ENCODE peak calls at places on chromosomes 1 and 21, in eight cellular contexts. S is stomach, M is upper lobe of left lung, U is sigmoid colon, N is HCT116, Y is HepG2, E is breast epithelium, I is GM12892. A is an unnamed sample.
A peak's percentile ranks its signal among the peaks of the same experiment; 100 is the strongest.

GRCh38 chr21:39610705-39611104 is 2.0 kb upstream of the B3GALT5 start:
- DNase-seq in U (no peak), Y (peak; percentile 1), E (no peak), N (no peak), M (no peak), I (no peak), S (no peak), A (no peak)

GRCh38 chr1:23224721-23225648 is 7.7 kb upstream of the HTR1D start:
- DNase-seq in Y (no peak), E (no peak), M (no peak), S (no peak), U (no peak), I (no peak), N (no peak), A (no peak)

GRCh38 chr21:37619464-37619974 is 252.9 kb downstream of the DYRK1A start:
- DNase-seq in S (no peak), Y (no peak), N (no peak), E (peak; percentile 58), U (no peak), I (no peak), M (no peak), A (no peak)

GRCh38 chr1:12460121-12460520 is 157.9 kb downstream of the DHRS3 start:
- DNase-seq in I (no peak), M (no peak), S (peak; percentile 43), E (no peak), N (no peak), U (no peak), Y (no peak), A (no peak)

GRCh38 chr1:27713139-27713725 is 12.5 kb upstream of the FAM76A start:
- DNase-seq in E (no peak), M (no peak), N (no peak), S (no peak), I (no peak), U (no peak), Y (no peak), A (no peak)

GRCh38 chr1:169330927-169331326 is 36.7 kb downstream of the NME7 start:
- DNase-seq in I (no peak), S (no peak), N (no peak), E (no peak), M (no peak), U (no peak), Y (no peak), A (no peak)

GRCh38 chr1:194289569-194290266 is 1103.3 kb upstream of the B3GALT2 start:
- DNase-seq in N (no peak), U (no peak), M (no peak), Y (no peak), S (no peak), E (no peak), I (peak; percentile 10), A (no peak)

GRCh38 chr1:169550294-169550693 is 36.0 kb downstream of the F5 start:
- DNase-seq in U (no peak), Y (peak; percentile 58), S (no peak), M (no peak), N (peak; percentile 40), E (no peak), I (peak; percentile 0), A (no peak)

GRCh38 chr1:40708750-40709099 is 17.2 kb downstream of the NFYC start:
- DNase-seq in U (no peak), N (peak; percentile 79), E (no peak), I (peak; percentile 29), M (no peak), Y (peak; percentile 77), S (no peak), A (peak; percentile 20)

GRCh38 chr1:40706626-40707025 is 15.1 kb downstream of the NFYC start:
- DNase-seq in S (no peak), I (no peak), N (no peak), E (no peak), M (no peak), Y (no peak), U (no peak), A (no peak)

GRCh38 chr1:40703316-40703715 is 11.8 kb downstream of the NFYC start:
- DNase-seq in I (no peak), E (no peak), S (no peak), U (no peak), Y (no peak), M (no peak), N (no peak), A (no peak)

GRCh38 chr1:40701684-40702083 is 10.2 kb downstream of the NFYC start:
- DNase-seq in M (no peak), N (no peak), I (no peak), Y (no peak), E (no peak), S (no peak), U (no peak), A (no peak)

DNA sequence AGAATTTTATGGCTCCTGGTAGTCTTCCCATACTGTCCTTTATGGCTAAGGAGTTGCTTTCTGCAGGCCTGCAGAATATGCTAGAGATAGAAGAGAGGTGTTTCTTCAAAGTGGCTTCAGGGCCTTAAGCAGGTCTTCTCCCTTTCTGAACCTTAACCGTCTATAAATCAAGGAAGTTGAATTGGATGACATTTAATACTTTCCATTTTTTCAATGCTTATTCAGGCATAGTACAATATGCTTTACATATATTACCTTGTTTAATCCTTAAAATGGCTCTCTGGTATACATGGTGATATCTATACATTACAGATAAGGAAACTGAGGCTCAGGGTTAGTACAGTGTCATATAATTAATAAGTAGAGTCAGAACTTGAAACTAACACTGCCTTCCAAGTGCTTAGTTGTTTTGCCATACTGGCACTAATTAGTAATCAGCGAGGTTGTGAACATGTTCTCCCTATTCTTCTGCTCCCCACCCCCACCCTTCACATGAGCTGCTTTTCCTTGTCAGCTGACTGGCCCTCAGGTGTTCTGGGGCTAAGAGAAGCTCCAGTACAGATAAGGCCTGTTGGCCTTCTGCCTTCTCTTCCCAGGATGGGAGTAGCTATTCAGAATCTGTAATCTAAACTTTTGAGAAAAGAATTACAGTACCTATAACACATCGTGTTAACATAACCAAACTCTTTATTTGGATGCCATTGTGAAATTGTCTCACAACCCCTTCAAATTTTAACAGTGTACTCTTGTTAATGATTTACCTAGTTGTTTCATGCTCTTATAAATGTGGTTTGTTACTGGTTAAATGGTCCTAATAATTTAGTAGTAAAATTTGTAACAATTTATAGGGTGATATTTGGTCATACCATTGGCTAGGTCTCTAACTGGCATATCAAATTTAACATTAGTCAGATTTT is 13.6 kb downstream of the NFYC start:
- DNase-seq in Y (no peak), S (no peak), E (no peak), U (no peak), I (no peak), N (no peak), M (no peak), A (no peak)
- TF ChIP-seq POLR2AphosphoS5 in Y (no peak), S (no peak), E (no peak), U (no peak), I (no peak), N (no peak), M (no peak), A (no peak)

DNA sequence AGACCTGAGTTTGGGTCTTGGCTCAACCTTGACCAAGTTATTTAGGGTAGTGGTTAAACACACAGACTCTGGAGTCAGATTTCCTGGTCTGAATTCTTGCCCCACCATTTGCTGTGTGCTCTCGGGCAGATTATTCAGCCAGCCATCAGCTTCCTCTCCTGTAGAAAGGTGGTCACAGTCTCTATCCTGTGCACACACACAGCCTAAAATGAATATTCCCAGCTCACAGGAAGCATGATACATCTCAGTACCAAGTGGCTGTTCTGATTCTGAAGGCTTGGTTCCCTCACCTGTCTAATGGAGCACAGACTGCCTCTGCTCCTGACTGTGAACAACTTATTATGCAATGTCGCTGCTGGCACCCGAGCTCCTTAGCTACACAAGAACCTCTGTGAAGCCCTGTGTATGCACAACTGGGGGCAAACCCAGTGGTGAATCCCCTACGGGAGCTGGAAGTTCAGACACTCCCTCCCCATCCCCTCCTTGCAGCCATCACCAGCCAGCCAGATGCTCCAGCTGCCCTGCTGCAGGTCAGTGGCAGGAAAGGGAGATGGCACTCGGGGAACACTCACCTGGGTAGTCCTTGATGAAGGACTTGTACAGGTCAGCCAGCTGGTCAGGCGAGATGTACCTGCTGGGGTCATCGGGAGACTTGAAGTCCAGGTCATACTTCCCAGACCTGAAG is 13.6 kb downstream of the ENO1 start:
- DNase-seq in M (no peak), E (no peak), I (no peak), N (no peak), Y (no peak), S (no peak), U (no peak), A (no peak)
- TF ChIP-seq POLR2A in M (no peak), E (no peak), I (peak; percentile 20), N (no peak), Y (peak; percentile 58), S (no peak), U (no peak), A (no peak)

GRCh38 chr1:160608057-160608456 is 28.8 kb upstream of the CD84 start:
- DNase-seq in I (no peak), E (no peak), M (no peak), Y (no peak), U (no peak), N (no peak), S (no peak), A (no peak)

GRCh38 chr1:160610584-160611242 is 31.4 kb upstream of the CD84 start:
- DNase-seq in Y (no peak), M (no peak), E (no peak), U (no peak), I (no peak), N (no peak), S (no peak), A (no peak)

GRCh38 chr1:160608514-160608913 is 29.2 kb upstream of the CD84 start:
- DNase-seq in Y (no peak), U (no peak), N (no peak), E (no peak), I (no peak), M (no peak), S (no peak), A (no peak)

GRCh38 chr1:160607051-160608032 is 28.0 kb upstream of the CD84 start:
- DNase-seq in N (peak; percentile 68), S (peak; percentile 60), E (peak; percentile 44), U (no peak), I (no peak), Y (peak; percentile 63), M (no peak), A (no peak)

GRCh38 chr1:160608941-160609340 is 29.6 kb upstream of the CD84 start:
- DNase-seq in N (no peak), E (no peak), U (no peak), S (no peak), Y (no peak), I (no peak), M (no peak), A (no peak)
- TF ChIP-seq POLR2AphosphoS5 in N (no peak), E (no peak), U (no peak), S (no peak), Y (no peak), I (peak; percentile 23), M (no peak), A (no peak)

GRCh38 chr1:63612564-63612963 is 19.4 kb downstream of the PGM1 start:
- DNase-seq in U (no peak), N (no peak), I (no peak), S (no peak), E (peak; percentile 31), Y (no peak), M (no peak), A (no peak)

GRCh38 chr1:63615809-63616420 is 22.7 kb downstream of the PGM1 start:
- DNase-seq in E (peak; percentile 59), N (peak; percentile 58), I (peak; percentile 24), Y (peak; percentile 67), U (peak; percentile 73), M (no peak), S (peak; percentile 65), A (peak; percentile 18)

GRCh38 chr1:63607322-63607721 is 14.1 kb downstream of the PGM1 start:
- DNase-seq in U (no peak), N (no peak), M (no peak), Y (no peak), I (no peak), S (no peak), E (no peak), A (no peak)

GRCh38 chr1:63612971-63613370 is 19.8 kb downstream of the PGM1 start:
- DNase-seq in N (no peak), I (no peak), U (no peak), M (no peak), Y (no peak), S (no peak), E (no peak), A (no peak)

GRCh38 chr1:63611231-63611630 is 18.0 kb downstream of the PGM1 start:
- DNase-seq in E (no peak), S (no peak), Y (no peak), U (no peak), N (no peak), M (no peak), I (no peak), A (no peak)
- TF ChIP-seq POLR2A in E (no peak), S (no peak), Y (no peak), U (no peak), N (no peak), M (no peak), I (no peak), A (no peak)